ENCODE peak calls at places on chromosomes 6 and 20, in nine cellular contexts. Q is body of pancreas, N is retinal pigment epithelial cell, Y is thoracic aorta, L is NB4, G is cardiac fibroblast, K is astrocyte of the spinal cord, W is testis, M is fibroblast of the aortic adventitia. V is an unnamed sample.

GRCh38 chr20:59999502-59999901 is 41.3 kb downstream of the CDH26 start:
- DNase-seq in Q (no peak), N (no peak), Y (no peak), L (no peak), G (no peak), K (no peak), W (no peak), M (no peak), V (no peak)

GRCh38 chr6:148790404-148790803 is 43.6 kb downstream of the UST start:
- DNase-seq in Q (no peak), N (no peak), Y (no peak), L (no peak), G (no peak), K (no peak), W (no peak), M (no peak), V (no peak)

GRCh38 chr20:33554914-33555420 is 65.1 kb downstream of the CBFA2T2 start:
- DNase-seq in Q (peak), N (peak), Y (no peak), L (peak), G (peak), K (peak), W (no peak), M (peak), V (peak)

GRCh38 chr6:7313505-7314165 is 636 bp upstream of the SSR1 start:
- DNase-seq in Q (no peak), N (no peak), Y (no peak), L (no peak), G (no peak), K (no peak), W (no peak), M (no peak), V (no peak)

GRCh38 chr6:161413361-161413771 is 139.5 kb upstream of the AGPAT4 start:
- DNase-seq in Q (no peak), N (no peak), Y (no peak), L (no peak), G (no peak), K (no peak), W (no peak), M (no peak), V (no peak)

GRCh38 chr6:141641406-141641805 is 491.3 kb upstream of the GJE1 start:
- DNase-seq in Q (no peak), N (no peak), Y (no peak), L (no peak), G (no peak), K (no peak), W (no peak), M (peak), V (no peak)

GRCh38 chr6:89909991-89910390 is 15.7 kb downstream of the GJA10 start:
- DNase-seq in Q (no peak), N (no peak), Y (no peak), L (no peak), G (no peak), K (no peak), W (no peak), M (no peak), V (no peak)

GRCh38 chr6:90080876-90081464 is 186.7 kb downstream of the GJA10 start:
- DNase-seq in Q (no peak), N (no peak), Y (no peak), L (no peak), G (no peak), K (no peak), W (no peak), M (no peak), V (peak)

GRCh38 chr6:124974770-124975377 is 12.6 kb downstream of the RNF217 start:
- DNase-seq in Q (no peak), N (no peak), Y (no peak), L (no peak), G (no peak), K (no peak), W (no peak), M (no peak), V (no peak)

GRCh38 chr20:63483834-63484233 is 11.4 kb upstream of the KCNQ2 start:
- DNase-seq in Q (no peak), N (no peak), Y (no peak), L (no peak), G (no peak), K (no peak), W (no peak), M (no peak), V (no peak)

GRCh38 chr6:137849709-137850093 is 17.4 kb upstream of the TNFAIP3 start:
- DNase-seq in Q (no peak), N (no peak), Y (no peak), L (no peak), G (no peak), K (no peak), W (no peak), M (no peak), V (no peak)

GRCh38 chr20:50273601-50274491 is 83.2 kb downstream of the CEBPB start:
- DNase-seq in Q (no peak), N (no peak), Y (no peak), L (no peak), G (no peak), K (no peak), W (no peak), M (no peak), V (no peak)
- TF ChIP-seq CTCF in Q (no peak), N (no peak), Y (no peak), L (no peak), G (no peak), K (peak), W (no peak), M (peak), V (no peak)

GRCh38 chr6:111802720-111803119 is 70.5 kb downstream of the FYN start:
- DNase-seq in Q (no peak), N (no peak), Y (no peak), L (no peak), G (no peak), K (no peak), W (no peak), M (peak), V (no peak)

GRCh38 chr6:111803804-111804203 is 69.4 kb downstream of the FYN start:
- DNase-seq in Q (no peak), N (no peak), Y (no peak), L (no peak), G (peak), K (peak), W (no peak), M (no peak), V (no peak)

GRCh38 chr6:111803384-111803783 is 69.9 kb downstream of the FYN start:
- DNase-seq in Q (no peak), N (no peak), Y (no peak), L (no peak), G (no peak), K (no peak), W (no peak), M (no peak), V (no peak)

GRCh38 chr6:111805511-111806181 is 67.6 kb downstream of the FYN start:
- DNase-seq in Q (no peak), N (peak), Y (no peak), L (peak), G (peak), K (peak), W (no peak), M (peak), V (peak)

GRCh38 chr6:111804627-111805235 is 68.5 kb downstream of the FYN start:
- DNase-seq in Q (peak), N (peak), Y (no peak), L (peak), G (peak), K (peak), W (no peak), M (peak), V (peak)
- TF ChIP-seq CTCF in Q (no peak), N (peak), Y (no peak), L (no peak), G (peak), K (peak), W (no peak), M (peak), V (no peak)

DNA sequence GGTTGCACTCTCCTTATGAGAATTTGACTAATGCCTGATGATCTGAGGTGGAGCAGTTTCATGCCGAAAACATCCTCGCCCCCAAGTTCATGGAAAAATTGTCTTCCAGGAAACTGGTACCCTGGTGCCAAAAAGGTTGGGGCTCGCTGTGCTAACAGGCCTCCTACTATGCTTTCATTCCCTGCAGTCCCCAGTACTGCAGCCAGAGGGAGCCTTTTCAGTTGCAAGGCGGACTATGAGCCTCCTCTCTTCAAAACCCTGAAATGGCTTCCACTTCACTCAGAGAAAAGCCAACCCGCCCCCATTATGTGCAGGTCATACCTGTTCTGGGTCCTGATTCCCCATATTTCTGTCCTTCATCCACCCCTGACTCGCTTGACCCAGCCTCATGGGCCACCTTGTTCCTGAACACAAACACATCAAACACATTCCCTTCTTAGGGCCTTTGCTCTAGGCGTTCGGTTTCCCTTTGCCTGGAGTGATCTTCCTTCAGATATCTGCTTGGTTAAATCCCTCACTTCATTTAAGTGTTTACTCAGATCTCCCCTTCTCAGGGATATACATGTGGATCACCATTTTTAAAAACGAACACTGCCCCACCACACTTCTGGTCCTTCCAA is 173.7 kb downstream of the PHACTR1 start:
- DNase-seq in Q (peak), N (no peak), Y (no peak), L (peak), G (no peak), K (no peak), W (peak), M (no peak), V (no peak)
- TF ChIP-seq CTCF in Q (peak), N (peak), Y (peak), L (peak), G (peak), K (peak), W (no peak), M (peak), V (peak)

GRCh38 chr6:34858681-34859080 is 29.2 kb downstream of the TAF11 start:
- DNase-seq in Q (no peak), N (no peak), Y (no peak), L (peak), G (no peak), K (no peak), W (no peak), M (no peak), V (no peak)
- TF ChIP-seq CTCF in Q (no peak), N (no peak), Y (no peak), L (peak), G (no peak), K (peak), W (no peak), M (no peak), V (no peak)

DNA sequence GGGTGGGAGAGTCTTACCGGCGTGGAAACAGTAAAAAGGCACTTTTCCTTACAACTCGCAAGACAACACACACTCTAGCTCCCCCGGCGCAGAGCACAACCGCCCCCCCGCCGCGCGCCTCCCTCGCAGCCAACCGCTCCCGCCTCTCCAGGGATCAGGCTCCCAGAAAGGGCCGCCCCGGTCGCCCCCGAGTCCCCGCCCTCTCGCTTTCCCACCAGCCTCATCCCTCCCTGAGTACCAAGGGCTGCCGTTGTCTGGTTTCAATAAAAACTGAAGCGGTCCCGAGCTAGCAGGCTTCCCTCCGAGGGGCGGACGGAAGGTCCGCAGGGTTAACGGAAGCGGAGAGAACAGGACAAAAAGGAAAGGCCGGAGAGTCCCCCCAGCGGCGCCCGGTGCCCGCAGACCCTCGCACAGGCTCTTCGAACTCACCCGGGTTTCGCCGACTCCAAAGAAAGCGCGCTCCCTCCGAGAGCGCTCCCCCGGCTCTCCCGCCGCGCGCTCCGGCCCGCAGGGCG is 772 bp downstream of the ELOVL5 start:
- DNase-seq in Q (peak), N (no peak), Y (peak), L (peak), G (peak), K (peak), W (peak), M (peak), V (peak)
- TF ChIP-seq CTCF in Q (no peak), N (no peak), Y (no peak), L (no peak), G (no peak), K (no peak), W (no peak), M (no peak), V (no peak)